ENCODE peak calls at places on chromosomes 7 and 10, in six cellular contexts. R is T-helper 2 cell treated with Interferon-gamma antibody and Interleukin-4, amounts not matched to agents 5 μg/mL and 100 μg/mL, for 36 hours; Y is fibroblast of pulmonary artery; V is stimulated activated CD8-positive, alpha-beta memory T cell treated with anti-CD3 and anti-CD28 coated beads, Interleukin-2, amount 100 ng/mL, for 48 hours; W is astrocyte of the hippocampus; J is substantia nigra. C is an unnamed sample.

GRCh38 chr10:89926736-89927135 is 225.3 kb downstream of the KIF20B start:
- DNase-seq in R (no peak), Y (no peak), V (no peak), W (peak), J (no peak), C (peak)

GRCh38 chr10:21525367-21526183 is at the start of gene SKIDA1:
- DNase-seq in R (peak), Y (peak), V (peak), W (peak), J (peak), C (peak)

GRCh38 chr7:30984359-30985107 is 20.8 kb downstream of the GHRHR start:
- DNase-seq in R (no peak), Y (peak), V (no peak), W (peak), J (no peak), C (peak)

GRCh38 chr7:149620961-149621360 is 123.4 kb upstream of the ZNF746 start:
- DNase-seq in R (peak), Y (no peak), V (peak), W (no peak), J (no peak), C (no peak)

GRCh38 chr7:42914009-42914725 is 2.3 kb upstream of the C7orf25 start:
- DNase-seq in R (no peak), Y (peak), V (no peak), W (peak), J (no peak), C (peak)

GRCh38 chr10:42926831-42927230 is 144.2 kb downstream of the BMS1 start:
- DNase-seq in R (no peak), Y (peak), V (no peak), W (no peak), J (no peak), C (no peak)

GRCh38 chr7:129438839-129439640 is 4.8 kb downstream of the STRIP2 start:
- DNase-seq in R (peak), Y (peak), V (peak), W (peak), J (no peak), C (peak)

GRCh38 chr10:6694447-6695155 is 114.5 kb upstream of the PRKCQ start:
- DNase-seq in R (peak), Y (no peak), V (no peak), W (peak), J (no peak), C (peak)

GRCh38 chr10:85111271-85111670 is 782.9 kb downstream of the CCSER2 start:
- DNase-seq in R (no peak), Y (no peak), V (no peak), W (no peak), J (no peak), C (no peak)

GRCh38 chr7:155660059-155660757 is 15.7 kb downstream of the RBM33 start:
- DNase-seq in R (no peak), Y (peak), V (no peak), W (no peak), J (no peak), C (no peak)

GRCh38 chr7:88146611-88147010 is 73.2 kb downstream of the SRI start:
- DNase-seq in R (no peak), Y (no peak), V (no peak), W (peak), J (peak), C (no peak)

GRCh38 chr7:55050286-55050685 is 31.5 kb downstream of the EGFR start:
- DNase-seq in R (no peak), Y (no peak), V (no peak), W (no peak), J (no peak), C (no peak)

GRCh38 chr7:2504818-2505375 is 14.7 kb upstream of the LFNG start:
- DNase-seq in R (no peak), Y (no peak), V (no peak), W (no peak), J (no peak), C (no peak)

GRCh38 chr7:96903906-96904305 is 101.4 kb upstream of the DLX6 start:
- DNase-seq in R (no peak), Y (no peak), V (no peak), W (no peak), J (no peak), C (no peak)

GRCh38 chr10:121516071-121516470 is 82.2 kb downstream of the FGFR2 start:
- DNase-seq in R (no peak), Y (no peak), V (no peak), W (no peak), J (no peak), C (no peak)

GRCh38 chr7:124032369-124033092 is at the start of gene TMEM229A:
- DNase-seq in R (no peak), Y (peak), V (no peak), W (peak), J (peak), C (peak)

GRCh38 chr7:68009716-68010115 is 1013.1 kb downstream of the TYW1 start:
- DNase-seq in R (no peak), Y (no peak), V (no peak), W (peak), J (no peak), C (peak)

C was measured in fibroblast of lung.